ENCODE peak calls at places on chromosome X, in seven cellular contexts. X is right lobe of liver, O is MM.1S, C is cardiac muscle cell, S is A549, V is OCI-LY7, Q is body of pancreas. E is an unnamed sample. For H3K4me1, the result is how much of the 10 kb centered on the place peaks cover.

GRCh38 chrX:152037183-152037582 is 62.7 kb upstream of the GABRE start:
- DNase-seq in X (no peak), O (no peak), C (no peak), S (no peak), V (no peak), Q (no peak), E (no peak)

GRCh38 chrX:23394421-23394820 is 59.8 kb downstream of the PTCHD1 start:
- DNase-seq in X (no peak), O (peak), C (no peak), S (no peak), V (no peak), Q (peak), E (no peak)

GRCh38 chrX:41245641-41246040 is 88.3 kb upstream of the DDX3X start:
- DNase-seq in X (no peak), O (no peak), C (no peak), S (no peak), V (no peak), Q (no peak), E (no peak)

GRCh38 chrX:81195712-81196111 is 6.0 kb downstream of the HMGN5 start:
- DNase-seq in X (no peak), O (peak), C (peak), S (peak), V (peak), Q (peak), E (no peak)

GRCh38 chrX:111504941-111505340 is 6.5 kb upstream of the SERTM2 start:
- DNase-seq in X (no peak), O (no peak), C (no peak), S (no peak), V (no peak), Q (no peak), E (no peak)

GRCh38 chrX:131795442-131796229 is 227.5 kb upstream of the STK26 start:
- DNase-seq in X (peak), O (no peak), C (no peak), S (no peak), V (no peak), Q (no peak), E (no peak)

GRCh38 chrX:1165535-1166196 is 46.8 kb downstream of the CRLF2 start:
- DNase-seq in X (no peak), O (no peak), C (peak), S (peak), V (peak), Q (no peak), E (no peak)

GRCh38 chrX:2500681-2501151 is at the start of the genes DHRSX and ZBED1:
- DNase-seq in X (peak), O (peak), C (peak), S (peak), V (peak), Q (peak), E (peak)

GRCh38 chrX:44415639-44416386 is 72.3 kb upstream of the EFHC2 start:
- DNase-seq in X (peak), O (no peak), C (no peak), S (no peak), V (no peak), Q (peak), E (no peak)

GRCh38 chrX:103531002-103531401 is 11.7 kb upstream of the RAB40A start:
- DNase-seq in X (no peak), O (no peak), C (no peak), S (no peak), V (no peak), Q (no peak), E (no peak)

GRCh38 chrX:142613403-142613802 is 408.3 kb upstream of the MAGEC2 start:
- DNase-seq in X (no peak), O (no peak), C (no peak), S (no peak), V (no peak), Q (no peak), E (no peak)

GRCh38 chrX:17778984-17779383 is 41.7 kb downstream of the SCML1 start:
- DNase-seq in X (no peak), O (no peak), C (no peak), S (no peak), V (no peak), Q (no peak), E (no peak)

GRCh38 chrX:44675364-44676024 is 132.8 kb upstream of the FUNDC1 start:
- DNase-seq in X (no peak), O (no peak), C (no peak), S (peak), V (no peak), Q (peak), E (no peak)

DNA sequence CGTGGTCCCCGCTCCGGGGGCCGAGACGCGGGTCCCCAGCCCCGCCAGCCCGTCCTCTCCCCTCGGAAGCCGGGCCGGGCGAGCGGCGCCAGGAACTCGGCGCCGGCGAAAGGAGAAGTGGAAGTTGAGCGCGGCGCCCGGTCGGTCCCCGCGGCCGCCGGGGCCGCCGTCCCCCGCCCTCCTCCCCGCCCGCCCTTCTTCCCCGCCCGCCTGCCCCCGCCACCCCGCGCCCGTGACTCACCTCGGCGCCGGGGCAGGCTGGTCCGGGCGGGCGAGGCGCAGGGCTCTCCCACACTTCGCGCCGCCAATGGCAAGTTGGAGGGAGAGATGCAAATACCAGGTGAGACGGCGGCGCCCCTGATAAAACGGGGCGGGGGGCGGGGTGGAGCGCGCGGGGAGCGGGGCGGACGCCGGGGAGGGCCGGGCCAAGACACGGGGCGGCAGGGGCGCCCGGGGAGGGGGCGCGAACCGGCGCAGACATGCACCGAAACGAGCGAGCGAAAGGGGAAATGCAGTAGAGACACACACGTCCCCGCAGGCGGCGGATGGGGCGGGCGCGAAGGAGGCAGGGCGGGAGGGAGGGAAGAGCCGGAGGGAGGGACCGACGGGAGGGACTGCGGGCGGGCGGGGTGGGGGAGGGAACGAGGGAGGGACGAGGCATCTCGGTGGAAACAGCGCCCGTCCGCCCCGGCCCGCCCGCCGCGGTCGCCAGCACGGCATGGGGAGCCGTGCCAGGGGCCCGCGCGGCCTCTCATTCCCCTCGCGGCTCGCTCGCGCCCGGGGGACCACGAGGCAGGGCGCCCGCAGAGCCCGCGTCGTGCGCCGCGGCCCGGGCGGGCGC is at the start of gene ELF4:
- DNase-seq in X (peak), O (peak), C (peak), S (peak), V (peak), Q (peak), E (peak)
- H3K4me1 ChIP-seq in X (under half), O (under half), C (under half), S (under half), V (under half), Q (under half), E (under half)

GRCh38 chrX:149682031-149682430 is 29.8 kb upstream of the MAGEA11 start:
- DNase-seq in X (no peak), O (no peak), C (no peak), S (no peak), V (no peak), Q (no peak), E (no peak)
- H3K4me1 ChIP-seq in X (under half), O (under half), C (under half), S (under half), V (under half), Q (under half), E (under half)

DNA sequence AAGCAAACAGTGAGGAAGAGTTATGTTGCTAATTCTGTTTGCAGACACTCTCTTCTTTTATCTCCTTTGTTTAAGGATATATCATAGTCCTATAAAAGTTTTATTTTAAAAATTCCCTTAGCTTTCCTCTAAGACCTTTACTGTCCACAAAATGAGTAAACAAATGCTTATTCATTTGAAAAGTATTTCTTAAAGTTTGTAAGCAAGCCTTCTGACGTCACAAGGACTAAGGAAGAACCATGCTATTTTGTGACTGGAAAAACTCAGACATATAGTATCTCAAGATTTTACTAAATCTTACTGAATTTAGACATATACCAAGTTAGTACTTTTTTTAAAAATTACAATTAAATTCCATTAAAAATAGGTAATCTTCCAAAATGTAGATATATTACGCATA is 5.2 kb upstream of the RBMXL3 start:
- DNase-seq in X (no peak), O (no peak), C (no peak), S (peak), V (no peak), Q (no peak), E (no peak)
- H3K4me1 ChIP-seq in X (under half), O (under half), C (under half), S (under half), V (under half), Q (under half), E (under half)

GRCh38 chrX:26050099-26050498 is 88.0 kb upstream of the MAGEB18 start:
- DNase-seq in X (no peak), O (no peak), C (no peak), S (no peak), V (no peak), Q (no peak), E (no peak)
- H3K4me1 ChIP-seq in X (under half), O (under half), C (under half), S (under half), V (under half), Q (under half), E (under half)

GRCh38 chrX:112668476-112669404 is 11.0 kb downstream of the LHFPL1 start:
- DNase-seq in X (no peak), O (no peak), C (no peak), S (no peak), V (no peak), Q (no peak), E (no peak)
- H3K4me1 ChIP-seq in X (under half), O (under half), C (under half), S (under half), V (under half), Q (under half), E (under half)

DNA sequence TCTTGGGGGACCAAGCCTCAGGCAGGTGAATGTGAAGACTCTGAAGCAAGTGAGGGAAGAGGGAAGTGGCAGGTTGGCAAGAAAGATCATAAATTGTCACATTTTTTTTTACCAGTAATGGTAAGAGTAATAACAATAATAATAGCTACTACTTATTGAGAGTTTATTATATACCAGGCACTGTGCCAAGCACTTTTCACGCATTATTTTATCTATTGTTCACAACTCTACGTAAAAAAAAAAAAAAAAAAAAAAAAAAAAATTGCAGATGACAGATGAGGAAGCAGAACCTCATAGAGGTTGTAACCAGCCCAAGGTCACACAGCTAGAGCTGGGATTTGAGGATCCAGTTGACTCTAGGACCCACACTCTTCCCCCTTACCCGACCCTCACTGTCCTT is 40.9 kb downstream of the TSC22D3 start:
- DNase-seq in X (no peak), O (no peak), C (no peak), S (no peak), V (no peak), Q (no peak), E (no peak)
- H3K4me1 ChIP-seq in X (under half), O (under half), C (under half), S (under half), V (under half), Q (half or more), E (under half)

GRCh38 chrX:39852496-39852895 is 245.3 kb downstream of the BCOR start:
- DNase-seq in X (no peak), O (no peak), C (no peak), S (no peak), V (no peak), Q (no peak), E (no peak)
- H3K4me1 ChIP-seq in X (under half), O (under half), C (under half), S (under half), V (under half), Q (under half), E (under half)

E was measured in kidney.